ENCODE peak calls at places on chromosomes 2 and 18, in eight cellular contexts. One of them, this sample, is unnamed.

GRCh38 chr2:124602759-124603158 is 577.7 kb downstream of the CNTNAP5 start:
- ATAC-seq in left lung: no peak
- ATAC-seq in body of pancreas: no peak
- ATAC-seq in activated CD4-positive, CD25-positive, alpha-beta regulatory T cell treated with anti-CD3 and anti-CD28 coated beads, Interleukin-2, amount 50 U/mL, for 24 hours: no peak
- ATAC-seq in T-helper 17 cell: no peak
- ATAC-seq in activated CD8-positive, alpha-beta T cell treated with anti-CD3 and anti-CD28 coated beads for 36 hours: no peak
- ATAC-seq in Right ventricle myocardium superior: no peak
- ATAC-seq in lung: no peak
- ATAC-seq in this sample: no peak

GRCh38 chr18:32469190-32469611 is 1.5 kb downstream of the GAREM1 start:
- ATAC-seq in left lung: peak; percentile 37
- ATAC-seq in body of pancreas: peak; percentile 27
- ATAC-seq in activated CD4-positive, CD25-positive, alpha-beta regulatory T cell treated with anti-CD3 and anti-CD28 coated beads, Interleukin-2, amount 50 U/mL, for 24 hours: no peak
- ATAC-seq in T-helper 17 cell: no peak
- ATAC-seq in activated CD8-positive, alpha-beta T cell treated with anti-CD3 and anti-CD28 coated beads for 36 hours: no peak
- ATAC-seq in Right ventricle myocardium superior: peak; percentile 47
- ATAC-seq in lung: no peak
- ATAC-seq in this sample: no peak

GRCh38 chr2:240893363-240893828 is 2.6 kb downstream of the MAB21L4 start:
- ATAC-seq in left lung: peak; percentile 41
- ATAC-seq in body of pancreas: no peak
- ATAC-seq in activated CD4-positive, CD25-positive, alpha-beta regulatory T cell treated with anti-CD3 and anti-CD28 coated beads, Interleukin-2, amount 50 U/mL, for 24 hours: peak; percentile 72
- ATAC-seq in T-helper 17 cell: no peak
- ATAC-seq in activated CD8-positive, alpha-beta T cell treated with anti-CD3 and anti-CD28 coated beads for 36 hours: peak; percentile 96
- ATAC-seq in Right ventricle myocardium superior: no peak
- ATAC-seq in lung: no peak
- ATAC-seq in this sample: no peak

GRCh38 chr2:3348771-3349170 is 28.8 kb downstream of the EIPR1 start:
- ATAC-seq in left lung: peak; percentile 92
- ATAC-seq in body of pancreas: peak; percentile 21
- ATAC-seq in activated CD4-positive, CD25-positive, alpha-beta regulatory T cell treated with anti-CD3 and anti-CD28 coated beads, Interleukin-2, amount 50 U/mL, for 24 hours: no peak
- ATAC-seq in T-helper 17 cell: no peak
- ATAC-seq in activated CD8-positive, alpha-beta T cell treated with anti-CD3 and anti-CD28 coated beads for 36 hours: no peak
- ATAC-seq in Right ventricle myocardium superior: no peak
- ATAC-seq in lung: no peak
- ATAC-seq in this sample: no peak

GRCh38 chr18:70499218-70499691 is 210.4 kb downstream of the SOCS6 start:
- ATAC-seq in left lung: no peak
- ATAC-seq in body of pancreas: no peak
- ATAC-seq in activated CD4-positive, CD25-positive, alpha-beta regulatory T cell treated with anti-CD3 and anti-CD28 coated beads, Interleukin-2, amount 50 U/mL, for 24 hours: no peak
- ATAC-seq in T-helper 17 cell: peak; percentile 40
- ATAC-seq in activated CD8-positive, alpha-beta T cell treated with anti-CD3 and anti-CD28 coated beads for 36 hours: peak; percentile 37
- ATAC-seq in Right ventricle myocardium superior: no peak
- ATAC-seq in lung: no peak
- ATAC-seq in this sample: no peak

GRCh38 chr2:100160396-100160795 is 18.0 kb upstream of the AFF3 start:
- ATAC-seq in left lung: no peak
- ATAC-seq in body of pancreas: no peak
- ATAC-seq in activated CD4-positive, CD25-positive, alpha-beta regulatory T cell treated with anti-CD3 and anti-CD28 coated beads, Interleukin-2, amount 50 U/mL, for 24 hours: no peak
- ATAC-seq in T-helper 17 cell: no peak
- ATAC-seq in activated CD8-positive, alpha-beta T cell treated with anti-CD3 and anti-CD28 coated beads for 36 hours: no peak
- ATAC-seq in Right ventricle myocardium superior: no peak
- ATAC-seq in lung: no peak
- ATAC-seq in this sample: no peak

GRCh38 chr2:49004046-49004626 is 150.2 kb downstream of the FSHR start:
- ATAC-seq in left lung: no peak
- ATAC-seq in body of pancreas: no peak
- ATAC-seq in activated CD4-positive, CD25-positive, alpha-beta regulatory T cell treated with anti-CD3 and anti-CD28 coated beads, Interleukin-2, amount 50 U/mL, for 24 hours: no peak
- ATAC-seq in T-helper 17 cell: no peak
- ATAC-seq in activated CD8-positive, alpha-beta T cell treated with anti-CD3 and anti-CD28 coated beads for 36 hours: no peak
- ATAC-seq in Right ventricle myocardium superior: no peak
- ATAC-seq in lung: no peak
- ATAC-seq in this sample: no peak

GRCh38 chr18:44823782-44824181 is 143.1 kb downstream of the SETBP1 start:
- ATAC-seq in left lung: no peak
- ATAC-seq in body of pancreas: no peak
- ATAC-seq in activated CD4-positive, CD25-positive, alpha-beta regulatory T cell treated with anti-CD3 and anti-CD28 coated beads, Interleukin-2, amount 50 U/mL, for 24 hours: peak; percentile 46
- ATAC-seq in T-helper 17 cell: no peak
- ATAC-seq in activated CD8-positive, alpha-beta T cell treated with anti-CD3 and anti-CD28 coated beads for 36 hours: peak; percentile 72
- ATAC-seq in Right ventricle myocardium superior: no peak
- ATAC-seq in lung: no peak
- ATAC-seq in this sample: no peak

This sample was measured in gastroesophageal sphincter.